ENCODE peak calls at places on chromosomes 1 and 21, in nine cellular contexts. W, S, T, J, R, Q, G, E and A are unnamed samples. For H3K4me1 and H3K36me3, the result is how much of the 10 kb centered on the place peaks cover.

GRCh38 chr1:97797403-97798183 is 123.2 kb downstream of the DPYD start:
- DNase-seq in W (no peak), S (peak), T (no peak), J (peak), R (no peak), Q (no peak), G (no peak), E (no peak), A (no peak)

GRCh38 chr1:44609412-44609767 is 64.9 kb downstream of the TMEM53 start:
- DNase-seq in W (no peak), S (peak), T (peak), J (peak), R (peak), Q (peak), G (peak), E (no peak), A (peak)

GRCh38 chr1:210291786-210292275 is 36.9 kb upstream of the HHAT start:
- DNase-seq in W (no peak), S (peak), T (no peak), J (no peak), R (peak), Q (peak), G (no peak), E (no peak), A (no peak)

GRCh38 chr1:163307479-163308171 is 14.1 kb upstream of the NUF2 start:
- DNase-seq in W (no peak), S (no peak), T (no peak), J (peak), R (no peak), Q (no peak), G (no peak), E (no peak), A (no peak)

GRCh38 chr1:78323311-78323710 is 167.5 kb upstream of the PTGFR start:
- DNase-seq in W (no peak), S (no peak), T (no peak), J (peak), R (no peak), Q (no peak), G (no peak), E (no peak), A (no peak)

GRCh38 chr1:174569240-174569639 is 121.5 kb downstream of the GPR52 start:
- DNase-seq in W (no peak), S (no peak), T (no peak), J (no peak), R (no peak), Q (no peak), G (no peak), E (no peak), A (no peak)

GRCh38 chr1:6392081-6392879 is 1.3 kb downstream of the ACOT7 start:
- DNase-seq in W (no peak), S (no peak), T (no peak), J (no peak), R (peak), Q (no peak), G (no peak), E (no peak), A (no peak)

GRCh38 chr1:173161510-173162221 is 45.5 kb downstream of the TNFSF4 start:
- DNase-seq in W (no peak), S (no peak), T (no peak), J (peak), R (no peak), Q (no peak), G (no peak), E (no peak), A (no peak)

GRCh38 chr1:21034725-21035628 is 141.7 kb downstream of the EIF4G3 start:
- DNase-seq in W (no peak), S (peak), T (peak), J (no peak), R (peak), Q (no peak), G (no peak), E (no peak), A (no peak)

GRCh38 chr1:153353226-153353947 is 4.3 kb upstream of the S100A9 start:
- DNase-seq in W (no peak), S (no peak), T (no peak), J (no peak), R (no peak), Q (no peak), G (peak), E (peak), A (no peak)

GRCh38 chr1:216750031-216750627 is 26.9 kb upstream of the ESRRG start:
- DNase-seq in W (no peak), S (peak), T (peak), J (peak), R (peak), Q (no peak), G (peak), E (no peak), A (peak)

GRCh38 chr1:147086129-147086528 is 86.1 kb downstream of the PRKAB2 start:
- DNase-seq in W (no peak), S (no peak), T (no peak), J (no peak), R (no peak), Q (no peak), G (no peak), E (peak), A (no peak)

GRCh38 chr1:223041481-223041880 is 101.6 kb downstream of the TLR5 start:
- DNase-seq in W (no peak), S (no peak), T (no peak), J (no peak), R (peak), Q (no peak), G (no peak), E (no peak), A (no peak)

GRCh38 chr1:70143052-70143659 is 62.2 kb downstream of the LRRC40 start:
- DNase-seq in W (no peak), S (no peak), T (no peak), J (peak), R (no peak), Q (no peak), G (no peak), E (no peak), A (no peak)

GRCh38 chr1:67755160-67755559 is 70.2 kb downstream of the GADD45A start:
- DNase-seq in W (peak), S (no peak), T (no peak), J (no peak), R (no peak), Q (no peak), G (no peak), E (no peak), A (no peak)

GRCh38 chr1:27418326-27418761 is 25.9 kb downstream of the GPR3 start:
- DNase-seq in W (no peak), S (peak), T (peak), J (peak), R (peak), Q (peak), G (peak), E (no peak), A (peak)

GRCh38 chr1:3235496-3235895 is 166.5 kb downstream of the PRDM16 start:
- DNase-seq in W (no peak), S (no peak), T (no peak), J (no peak), R (no peak), Q (no peak), G (no peak), E (no peak), A (no peak)

GRCh38 chr1:223631367-223631977 is 34.0 kb downstream of the CAPN8 start:
- DNase-seq in W (no peak), S (no peak), T (no peak), J (peak), R (no peak), Q (no peak), G (no peak), E (no peak), A (no peak)

GRCh38 chr1:53346007-53346813 is 18.3 kb upstream of the LRP8 start:
- DNase-seq in W (no peak), S (no peak), T (peak), J (no peak), R (no peak), Q (no peak), G (peak), E (peak), A (no peak)

GRCh38 chr1:231390071-231390470 is 32.0 kb downstream of the EGLN1 start:
- DNase-seq in W (no peak), S (no peak), T (no peak), J (peak), R (no peak), Q (no peak), G (no peak), E (no peak), A (no peak)

GRCh38 chr1:54934869-54935268 is 45.6 kb upstream of the TMEM61 start:
- DNase-seq in W (no peak), S (no peak), T (no peak), J (peak), R (no peak), Q (no peak), G (no peak), E (no peak), A (no peak)

GRCh38 chr1:33168556-33169289 is 13.1 kb downstream of the TRIM62 start:
- DNase-seq in W (no peak), S (no peak), T (no peak), J (peak), R (no peak), Q (no peak), G (no peak), E (no peak), A (no peak)

GRCh38 chr1:161131721-161132409 is 602 bp downstream of the DEDD start:
- DNase-seq in W (no peak), S (peak), T (no peak), J (peak), R (no peak), Q (no peak), G (no peak), E (no peak), A (no peak)

GRCh38 chr1:234559917-234560676 is 49.9 kb downstream of the IRF2BP2 start:
- DNase-seq in W (no peak), S (no peak), T (no peak), J (no peak), R (no peak), Q (no peak), G (no peak), E (no peak), A (no peak)

GRCh38 chr1:100624886-100625430 is 87.0 kb downstream of the GPR88 start:
- DNase-seq in W (no peak), S (no peak), T (no peak), J (peak), R (no peak), Q (no peak), G (no peak), E (no peak), A (no peak)

GRCh38 chr21:34808569-34809204 is 139.9 kb downstream of the CLIC6 start:
- DNase-seq in W (no peak), S (no peak), T (no peak), J (peak), R (no peak), Q (no peak), G (no peak), E (no peak), A (no peak)

GRCh38 chr1:87224209-87224608 is 104.5 kb upstream of the LMO4 start:
- DNase-seq in W (no peak), S (no peak), T (no peak), J (peak), R (no peak), Q (no peak), G (no peak), E (no peak), A (no peak)

GRCh38 chr1:71565267-71565666 is 484.4 kb upstream of the ZRANB2 start:
- DNase-seq in W (no peak), S (no peak), T (no peak), J (peak), R (no peak), Q (no peak), G (no peak), E (no peak), A (peak)

GRCh38 chr1:54542962-54543539 is 5.0 kb upstream of the ACOT11 start:
- DNase-seq in W (no peak), S (no peak), T (no peak), J (peak), R (no peak), Q (no peak), G (no peak), E (no peak), A (no peak)

GRCh38 chr1:185314416-185314815 is 2.6 kb downstream of the IVNS1ABP start:
- DNase-seq in W (no peak), S (no peak), T (no peak), J (no peak), R (no peak), Q (no peak), G (no peak), E (no peak), A (no peak)

GRCh38 chr1:89539135-89539534 is 14.5 kb downstream of the LRRC8B start:
- DNase-seq in W (no peak), S (no peak), T (no peak), J (no peak), R (no peak), Q (no peak), G (no peak), E (no peak), A (no peak)

GRCh38 chr1:160186246-160186645 is 4.1 kb upstream of the CASQ1 start:
- DNase-seq in W (no peak), S (no peak), T (no peak), J (no peak), R (no peak), Q (no peak), G (no peak), E (no peak), A (no peak)

GRCh38 chr1:205658943-205659581 is 21.2 kb downstream of the SLC45A3 start:
- DNase-seq in W (no peak), S (peak), T (peak), J (peak), R (peak), Q (peak), G (peak), E (no peak), A (peak)

GRCh38 chr1:36605942-36606690 is 123.4 kb upstream of the CSF3R start:
- DNase-seq in W (no peak), S (no peak), T (no peak), J (no peak), R (no peak), Q (no peak), G (no peak), E (no peak), A (no peak)

GRCh38 chr1:80799457-80799856 is 1001.3 kb upstream of the ADGRL2 start:
- DNase-seq in W (no peak), S (no peak), T (no peak), J (no peak), R (no peak), Q (no peak), G (no peak), E (no peak), A (no peak)

GRCh38 chr1:201361652-201362504 is 15.6 kb downstream of the TNNT2 start:
- DNase-seq in W (no peak), S (no peak), T (no peak), J (peak), R (peak), Q (no peak), G (peak), E (no peak), A (peak)

GRCh38 chr1:227945891-227946623 is 1.7 kb downstream of the WNT9A start:
- DNase-seq in W (no peak), S (peak), T (peak), J (peak), R (peak), Q (peak), G (peak), E (no peak), A (peak)

GRCh38 chr1:31374511-31375196 is 1.8 kb upstream of the FABP3 start:
- DNase-seq in W (no peak), S (peak), T (peak), J (peak), R (peak), Q (peak), G (peak), E (no peak), A (no peak)

GRCh38 chr1:160139840-160140239 is 11.6 kb upstream of the ATP1A4 start:
- DNase-seq in W (no peak), S (no peak), T (no peak), J (no peak), R (no peak), Q (no peak), G (no peak), E (no peak), A (no peak)

DNA sequence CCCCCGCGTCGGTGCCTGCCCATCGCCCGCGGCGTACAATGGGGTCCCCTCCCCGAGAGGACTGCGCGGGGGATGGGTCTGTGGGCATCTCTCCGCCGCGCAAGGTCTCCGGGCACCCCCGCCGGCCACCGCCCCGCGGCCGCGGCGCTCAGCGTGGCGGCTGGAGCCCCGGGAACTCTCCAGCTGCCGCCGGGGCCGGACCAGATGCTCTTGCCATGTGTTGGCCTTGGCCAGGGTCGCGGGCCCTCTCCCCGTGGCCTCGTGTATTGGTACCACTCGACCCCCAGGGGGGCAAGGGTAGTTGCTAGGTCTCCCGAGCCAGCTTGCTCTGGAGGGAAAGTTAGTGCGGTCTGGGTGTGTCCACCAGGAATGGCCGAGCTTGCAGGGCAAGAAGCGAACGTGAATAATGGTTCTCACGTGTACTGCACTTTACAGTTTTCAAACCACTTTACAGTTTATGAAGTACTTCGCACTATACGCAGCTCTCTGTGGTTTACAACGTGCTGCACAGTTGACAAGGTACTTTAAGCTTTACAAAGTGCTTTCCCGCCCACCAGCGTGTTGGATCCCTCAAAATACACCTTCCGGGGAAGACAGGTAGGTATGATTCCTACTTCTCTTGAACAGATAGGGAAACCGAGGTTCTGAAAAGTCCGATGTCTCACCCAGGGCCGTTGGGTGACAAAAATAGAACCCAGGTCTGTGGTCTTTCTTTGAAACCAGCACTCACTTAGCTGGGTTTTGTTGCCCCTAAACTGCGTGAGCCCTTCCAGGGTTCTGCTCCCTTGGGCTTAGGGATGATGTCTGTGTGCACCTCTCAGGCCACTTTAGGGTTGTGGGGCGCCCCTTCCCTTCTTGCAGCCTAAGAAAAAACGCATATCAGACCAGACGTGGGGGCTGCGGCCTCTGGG is 1.2 kb downstream of the EPHB2 start:
- DNase-seq in W (no peak), S (no peak), T (no peak), J (peak), R (peak), Q (no peak), G (no peak), E (no peak), A (no peak)
- TF ChIP-seq POLR2A in W (no peak), S (no peak), T (no peak), J (no peak), R (no peak), Q (no peak), G (no peak), E (no peak), A (no peak)

GRCh38 chr1:183284086-183284485 is 98.0 kb downstream of the LAMC2 start:
- DNase-seq in W (no peak), S (no peak), T (no peak), J (no peak), R (no peak), Q (no peak), G (no peak), E (no peak), A (no peak)

GRCh38 chr1:183282101-183282855 is 96.2 kb downstream of the LAMC2 start:
- DNase-seq in W (no peak), S (no peak), T (no peak), J (no peak), R (peak), Q (no peak), G (no peak), E (no peak), A (no peak)

GRCh38 chr1:183281553-183282091 is 95.6 kb downstream of the LAMC2 start:
- DNase-seq in W (peak), S (peak), T (peak), J (peak), R (peak), Q (peak), G (peak), E (peak), A (peak)

GRCh38 chr1:183281039-183281438 is 95.0 kb downstream of the LAMC2 start:
- DNase-seq in W (no peak), S (no peak), T (peak), J (peak), R (no peak), Q (peak), G (no peak), E (no peak), A (no peak)

GRCh38 chr1:183283286-183283685 is 97.2 kb downstream of the LAMC2 start:
- DNase-seq in W (no peak), S (no peak), T (no peak), J (no peak), R (no peak), Q (no peak), G (no peak), E (no peak), A (no peak)
- H3K4me1 ChIP-seq in W (under half), S (half or more), T (under half), J (under half), R (under half), Q (half or more), G (under half), E (under half), A (under half)

DNA sequence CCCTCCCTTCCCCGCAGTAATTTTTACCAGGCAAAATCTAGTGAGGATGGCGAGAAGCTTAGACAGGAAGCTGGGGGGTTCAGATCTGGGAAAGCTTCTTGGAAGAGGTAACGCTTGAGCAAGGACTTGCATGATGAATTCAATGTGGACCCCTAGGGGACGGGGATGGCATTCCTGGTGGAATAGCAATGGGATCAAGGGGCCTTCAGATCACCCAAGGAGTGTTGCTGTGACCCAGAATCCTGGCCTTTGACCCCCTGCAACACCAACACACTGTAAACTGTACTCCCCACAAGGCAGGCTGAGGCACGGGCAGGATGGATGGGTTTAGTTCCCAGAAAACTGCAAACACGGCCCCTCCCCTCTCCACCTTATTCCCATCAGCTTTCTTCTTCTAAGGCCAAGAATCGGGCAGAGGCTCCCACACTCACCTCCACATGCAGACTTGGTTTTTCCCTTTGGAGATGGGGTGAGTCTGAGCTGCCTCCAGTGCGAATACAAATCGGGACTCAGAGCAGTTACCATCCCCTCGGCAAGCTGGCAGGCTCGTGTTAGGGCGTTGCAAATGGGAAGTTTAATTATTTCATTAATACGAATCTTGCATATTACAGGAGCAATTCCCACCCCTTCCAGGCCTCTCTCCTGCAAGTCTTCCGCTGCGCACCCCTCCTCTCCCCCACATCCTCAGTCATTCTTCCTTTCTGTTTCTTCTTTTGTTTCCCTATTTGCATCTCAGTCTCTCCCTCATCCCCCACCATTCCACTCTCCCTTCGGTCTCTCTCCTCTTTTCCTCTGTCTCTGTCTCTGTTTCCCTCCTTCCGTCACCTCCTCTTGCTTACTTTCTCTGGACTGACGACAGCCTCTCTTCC is 20.2 kb downstream of the DISP3 start:
- DNase-seq in W (no peak), S (no peak), T (no peak), J (no peak), R (no peak), Q (peak), G (no peak), E (no peak), A (no peak)
- H3K36me3 ChIP-seq in W (under half), S (under half), T (under half), J (under half), R (under half), Q (under half), G (under half), E (under half), A (under half)

GRCh38 chr1:155301342-155301841 is at the start of gene PKLR:
- DNase-seq in W (no peak), S (no peak), T (no peak), J (no peak), R (no peak), Q (no peak), G (no peak), E (no peak), A (no peak)
- TF ChIP-seq POLR2A in W (no peak), S (no peak), T (no peak), J (no peak), R (no peak), Q (no peak), G (no peak), E (no peak), A (no peak)

DNA sequence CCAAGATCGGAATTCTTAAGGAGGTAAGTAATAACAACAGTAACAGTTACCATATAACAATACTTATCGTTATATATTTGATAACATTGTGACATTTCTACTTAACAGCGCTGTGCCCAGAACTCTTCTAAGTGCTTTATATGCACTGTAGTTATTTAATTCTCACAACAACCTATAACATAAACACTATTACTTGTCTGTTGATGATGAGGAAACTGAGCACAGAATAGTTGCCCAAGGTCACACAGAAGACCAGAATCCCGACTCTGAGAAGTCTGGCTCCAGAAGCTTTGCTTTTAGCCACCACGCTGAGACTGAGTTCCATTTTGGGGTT is 2.4 kb upstream of the ANXA9 start:
- DNase-seq in W (no peak), S (no peak), T (no peak), J (no peak), R (no peak), Q (no peak), G (no peak), E (no peak), A (no peak)
- H3K4me1 ChIP-seq in W (under half), S (under half), T (half or more), J (under half), R (half or more), Q (under half), G (under half), E (half or more), A (under half)